ENCODE peak calls at places on chromosomes 7 and 10, in ten cellular contexts. X, L, S, A, U, B, I, Y, W and N are unnamed samples.
A peak's percentile ranks its signal among the peaks of the same experiment; 100 is the strongest.

GRCh38 chr7:157646551-157646950 is 309.7 kb downstream of the DNAJB6 start:
- DNase-seq in X (no peak), L (no peak), S (no peak), A (no peak), U (no peak), B (no peak), I (no peak), Y (no peak), W (no peak), N (no peak)

GRCh38 chr10:132257271-132257670 is 50.5 kb downstream of the STK32C start:
- DNase-seq in X (peak; percentile 31), L (no peak), S (no peak), A (no peak), U (no peak), B (no peak), I (no peak), Y (no peak), W (no peak), N (no peak)

GRCh38 chr10:132400041-132400546 is 3.1 kb downstream of the PWWP2B start:
- DNase-seq in X (no peak), L (no peak), S (no peak), A (no peak), U (no peak), B (peak; percentile 28), I (no peak), Y (peak; percentile 14), W (peak; percentile 11), N (no peak)

GRCh38 chr7:31408120-31408729 is 67.7 kb upstream of the NEUROD6 start:
- DNase-seq in X (no peak), L (no peak), S (no peak), A (no peak), U (no peak), B (no peak), I (no peak), Y (no peak), W (no peak), N (peak; percentile 59)

GRCh38 chr7:27100601-27101187 is 1.8 kb downstream of the HOXA2 start:
- DNase-seq in X (no peak), L (no peak), S (no peak), A (no peak), U (no peak), B (no peak), I (no peak), Y (no peak), W (no peak), N (no peak)

GRCh38 chr7:100897111-100897608 is 1.5 kb upstream of the ACHE start:
- DNase-seq in X (peak; percentile 75), L (no peak), S (no peak), A (no peak), U (peak; percentile 67), B (peak; percentile 75), I (no peak), Y (peak; percentile 60), W (peak; percentile 75), N (no peak)

GRCh38 chr10:124231188-124232135 is 138.1 kb upstream of the CHST15 start:
- DNase-seq in X (no peak), L (peak; percentile 57), S (no peak), A (no peak), U (no peak), B (no peak), I (no peak), Y (no peak), W (no peak), N (no peak)

GRCh38 chr7:8714791-8715190 is 281.4 kb downstream of the NXPH1 start:
- DNase-seq in X (no peak), L (no peak), S (no peak), A (no peak), U (no peak), B (no peak), I (no peak), Y (no peak), W (no peak), N (no peak)

GRCh38 chr7:30906520-30907240 is 5.0 kb upstream of the AQP1 start:
- DNase-seq in X (no peak), L (no peak), S (no peak), A (no peak), U (no peak), B (no peak), I (no peak), Y (peak; percentile 9), W (no peak), N (no peak)

GRCh38 chr10:17816208-17816607 is 7.1 kb downstream of the MRC1 start:
- DNase-seq in X (no peak), L (no peak), S (no peak), A (no peak), U (no peak), B (no peak), I (no peak), Y (no peak), W (no peak), N (no peak)

GRCh38 chr7:94223375-94224084 is 171.2 kb upstream of the COL1A2 start:
- DNase-seq in X (no peak), L (no peak), S (no peak), A (peak; percentile 7), U (no peak), B (no peak), I (no peak), Y (no peak), W (no peak), N (peak; percentile 19)

GRCh38 chr10:124238367-124238766 is 145.0 kb upstream of the CHST15 start:
- DNase-seq in X (no peak), L (no peak), S (no peak), A (no peak), U (no peak), B (no peak), I (no peak), Y (no peak), W (no peak), N (no peak)

GRCh38 chr7:10618934-10619333 is 354.7 kb upstream of the PHF14 start:
- DNase-seq in X (no peak), L (no peak), S (no peak), A (no peak), U (no peak), B (no peak), I (no peak), Y (no peak), W (no peak), N (no peak)

GRCh38 chr10:3046210-3046779 is 21.1 kb upstream of the PFKP start:
- DNase-seq in X (no peak), L (no peak), S (no peak), A (no peak), U (no peak), B (no peak), I (no peak), Y (no peak), W (no peak), N (no peak)

GRCh38 chr10:132479603-132480221 is 57.9 kb upstream of the INPP5A start:
- DNase-seq in X (no peak), L (no peak), S (no peak), A (no peak), U (no peak), B (no peak), I (no peak), Y (no peak), W (peak; percentile 12), N (no peak)

GRCh38 chr7:158650821-158651225 is 53.8 kb downstream of the NCAPG2 start:
- DNase-seq in X (no peak), L (no peak), S (no peak), A (no peak), U (no peak), B (no peak), I (no peak), Y (no peak), W (no peak), N (no peak)

GRCh38 chr7:15308831-15309230 is 253.0 kb downstream of the AGMO start:
- DNase-seq in X (no peak), L (no peak), S (no peak), A (no peak), U (no peak), B (no peak), I (no peak), Y (no peak), W (no peak), N (peak; percentile 82)

GRCh38 chr10:44571701-44572100 is 186.8 kb upstream of the CXCL12 start:
- DNase-seq in X (no peak), L (no peak), S (no peak), A (no peak), U (no peak), B (no peak), I (no peak), Y (no peak), W (no peak), N (no peak)

GRCh38 chr10:51389415-51390342 is 309.7 kb downstream of the CSTF2T start:
- DNase-seq in X (peak; percentile 25), L (peak; percentile 82), S (no peak), A (peak; percentile 2), U (no peak), B (peak; percentile 43), I (no peak), Y (peak; percentile 18), W (peak; percentile 18), N (peak; percentile 93)

GRCh38 chr10:88386878-88387773 is 196.0 kb downstream of the RNLS start:
- DNase-seq in X (no peak), L (peak; percentile 100), S (no peak), A (peak; percentile 9), U (no peak), B (no peak), I (peak; percentile 33), Y (no peak), W (no peak), N (peak; percentile 79)

GRCh38 chr7:27168265-27168947 is 3.1 kb upstream of the HOXA9 start:
- DNase-seq in X (no peak), L (no peak), S (no peak), A (peak; percentile 82), U (no peak), B (peak; percentile 12), I (no peak), Y (no peak), W (no peak), N (no peak)

GRCh38 chr7:50775231-50775630 is 7.5 kb downstream of the GRB10 start:
- DNase-seq in X (no peak), L (no peak), S (no peak), A (no peak), U (no peak), B (no peak), I (no peak), Y (no peak), W (no peak), N (no peak)

GRCh38 chr10:2968401-2968800 is 98.9 kb upstream of the PFKP start:
- DNase-seq in X (no peak), L (no peak), S (no peak), A (no peak), U (no peak), B (no peak), I (no peak), Y (no peak), W (no peak), N (no peak)

GRCh38 chr7:138848056-138848975 is 50.3 kb upstream of the ATP6V0A4 start:
- DNase-seq in X (no peak), L (no peak), S (no peak), A (no peak), U (no peak), B (no peak), I (no peak), Y (no peak), W (no peak), N (no peak)

GRCh38 chr7:127692200-127692599 is 40.2 kb downstream of the SND1 start:
- DNase-seq in X (no peak), L (no peak), S (no peak), A (no peak), U (no peak), B (no peak), I (no peak), Y (no peak), W (no peak), N (no peak)

GRCh38 chr10:21020545-21020944 is 123.4 kb upstream of the NEBL start:
- DNase-seq in X (peak; percentile 12), L (peak; percentile 67), S (no peak), A (no peak), U (no peak), B (no peak), I (no peak), Y (no peak), W (no peak), N (no peak)

GRCh38 chr10:69051303-69051702 is 36.6 kb upstream of the SRGN start:
- DNase-seq in X (no peak), L (peak; percentile 18), S (no peak), A (no peak), U (no peak), B (peak; percentile 54), I (no peak), Y (no peak), W (peak; percentile 33), N (no peak)

GRCh38 chr7:38585551-38585950 is 45.6 kb downstream of the AMPH start:
- DNase-seq in X (no peak), L (no peak), S (no peak), A (no peak), U (no peak), B (no peak), I (no peak), Y (no peak), W (no peak), N (no peak)